ENCODE peak calls at places on chromosomes 16 and 17, in seven cellular contexts. One of them, this sample, is unnamed.

GRCh38 chr17:62966426-62967110 is 533 bp downstream of the TANC2 start:
- DNase-seq in fibroblast of lung: peak; percentile 23
- DNase-seq in CD4-positive, alpha-beta memory T cell: no peak
- DNase-seq in small intestine: no peak
- DNase-seq in gastrocnemius medialis: no peak
- DNase-seq in lower lobe of right lung: peak; percentile 80
- DNase-seq in A549: peak; percentile 54
- DNase-seq in this sample: no peak

GRCh38 chr17:80780381-80781187 is 211.1 kb upstream of the CHMP6 start:
- DNase-seq in fibroblast of lung: no peak
- DNase-seq in CD4-positive, alpha-beta memory T cell: no peak
- DNase-seq in small intestine: no peak
- DNase-seq in gastrocnemius medialis: no peak
- DNase-seq in lower lobe of right lung: no peak
- DNase-seq in A549: no peak
- DNase-seq in this sample: no peak

GRCh38 chr16:13856811-13857511 is 63.0 kb upstream of the ERCC4 start:
- DNase-seq in fibroblast of lung: no peak
- DNase-seq in CD4-positive, alpha-beta memory T cell: no peak
- DNase-seq in small intestine: no peak
- DNase-seq in gastrocnemius medialis: no peak
- DNase-seq in lower lobe of right lung: no peak
- DNase-seq in A549: no peak
- DNase-seq in this sample: no peak

GRCh38 chr16:11353158-11353557 is 7.9 kb downstream of the RMI2 start:
- DNase-seq in fibroblast of lung: no peak
- DNase-seq in CD4-positive, alpha-beta memory T cell: no peak
- DNase-seq in small intestine: no peak
- DNase-seq in gastrocnemius medialis: no peak
- DNase-seq in lower lobe of right lung: no peak
- DNase-seq in A549: no peak
- DNase-seq in this sample: no peak

GRCh38 chr17:78838574-78839005 is 2.0 kb downstream of the USP36 start:
- DNase-seq in fibroblast of lung: no peak
- DNase-seq in CD4-positive, alpha-beta memory T cell: no peak
- DNase-seq in small intestine: peak; percentile 29
- DNase-seq in gastrocnemius medialis: no peak
- DNase-seq in lower lobe of right lung: peak; percentile 62
- DNase-seq in A549: no peak
- DNase-seq in this sample: no peak

GRCh38 chr17:50350733-50351132 is 4.8 kb downstream of the XYLT2 start:
- DNase-seq in fibroblast of lung: no peak
- DNase-seq in CD4-positive, alpha-beta memory T cell: no peak
- DNase-seq in small intestine: no peak
- DNase-seq in gastrocnemius medialis: no peak
- DNase-seq in lower lobe of right lung: no peak
- DNase-seq in A549: no peak
- DNase-seq in this sample: no peak

GRCh38 chr17:46192211-46192483 is 1.1 kb downstream of the KANSL1 start:
- DNase-seq in fibroblast of lung: no peak
- DNase-seq in CD4-positive, alpha-beta memory T cell: no peak
- DNase-seq in small intestine: no peak
- DNase-seq in gastrocnemius medialis: no peak
- DNase-seq in lower lobe of right lung: no peak
- DNase-seq in A549: no peak
- DNase-seq in this sample: no peak

GRCh38 chr16:67404740-67405226 is 11.5 kb upstream of the TPPP3 start:
- DNase-seq in fibroblast of lung: no peak
- DNase-seq in CD4-positive, alpha-beta memory T cell: no peak
- DNase-seq in small intestine: peak; percentile 95
- DNase-seq in gastrocnemius medialis: no peak
- DNase-seq in lower lobe of right lung: peak; percentile 68
- DNase-seq in A549: no peak
- DNase-seq in this sample: no peak

GRCh38 chr17:49645654-49646053 is 32.2 kb downstream of the SPOP start:
- DNase-seq in fibroblast of lung: no peak
- DNase-seq in CD4-positive, alpha-beta memory T cell: no peak
- DNase-seq in small intestine: no peak
- DNase-seq in gastrocnemius medialis: no peak
- DNase-seq in lower lobe of right lung: no peak
- DNase-seq in A549: no peak
- DNase-seq in this sample: no peak

GRCh38 chr16:82882249-82882648 is 255.5 kb downstream of the CDH13 start:
- DNase-seq in fibroblast of lung: no peak
- DNase-seq in CD4-positive, alpha-beta memory T cell: no peak
- DNase-seq in small intestine: no peak
- DNase-seq in gastrocnemius medialis: peak; percentile 22
- DNase-seq in lower lobe of right lung: no peak
- DNase-seq in A549: no peak
- DNase-seq in this sample: peak; percentile 66

GRCh38 chr17:49787932-49788442 is 494 bp upstream of the KAT7 start:
- DNase-seq in fibroblast of lung: peak; percentile 25
- DNase-seq in CD4-positive, alpha-beta memory T cell: no peak
- DNase-seq in small intestine: no peak
- DNase-seq in gastrocnemius medialis: no peak
- DNase-seq in lower lobe of right lung: no peak
- DNase-seq in A549: no peak
- DNase-seq in this sample: no peak

GRCh38 chr17:29560306-29560705 is 6.5 kb downstream of the ABHD15 start:
- DNase-seq in fibroblast of lung: no peak
- DNase-seq in CD4-positive, alpha-beta memory T cell: no peak
- DNase-seq in small intestine: no peak
- DNase-seq in gastrocnemius medialis: peak; percentile 11
- DNase-seq in lower lobe of right lung: no peak
- DNase-seq in A549: no peak
- DNase-seq in this sample: no peak
- H3K4me1 ChIP-seq in fibroblast of lung: no peaks in the 10 kb centered on the region
- H3K4me1 ChIP-seq in CD4-positive, alpha-beta memory T cell: peaks cover 35% of the 10 kb centered on the region
- H3K4me1 ChIP-seq in small intestine: peaks cover 2% of the 10 kb centered on the region
- H3K4me1 ChIP-seq in gastrocnemius medialis: no peaks in the 10 kb centered on the region
- H3K4me1 ChIP-seq in lower lobe of right lung: peaks cover 58% of the 10 kb centered on the region
- H3K4me1 ChIP-seq in A549: peaks cover 37% of the 10 kb centered on the region
- H3K4me1 ChIP-seq in this sample: peaks cover 11% of the 10 kb centered on the region

GRCh38 chr17:39781028-39781800 is 43.5 kb downstream of the GRB7 start:
- DNase-seq in fibroblast of lung: no peak
- DNase-seq in CD4-positive, alpha-beta memory T cell: no peak
- DNase-seq in small intestine: no peak
- DNase-seq in gastrocnemius medialis: no peak
- DNase-seq in lower lobe of right lung: no peak
- DNase-seq in A549: no peak
- DNase-seq in this sample: no peak

GRCh38 chr17:39787038-39787437 is 49.3 kb downstream of the GRB7 start:
- DNase-seq in fibroblast of lung: no peak
- DNase-seq in CD4-positive, alpha-beta memory T cell: no peak
- DNase-seq in small intestine: no peak
- DNase-seq in gastrocnemius medialis: no peak
- DNase-seq in lower lobe of right lung: no peak
- DNase-seq in A549: no peak
- DNase-seq in this sample: no peak

GRCh38 chr17:39782980-39783379 is 45.2 kb downstream of the GRB7 start:
- DNase-seq in fibroblast of lung: no peak
- DNase-seq in CD4-positive, alpha-beta memory T cell: no peak
- DNase-seq in small intestine: no peak
- DNase-seq in gastrocnemius medialis: no peak
- DNase-seq in lower lobe of right lung: no peak
- DNase-seq in A549: no peak
- DNase-seq in this sample: no peak

GRCh38 chr17:39781814-39782213 is 44.1 kb downstream of the GRB7 start:
- DNase-seq in fibroblast of lung: no peak
- DNase-seq in CD4-positive, alpha-beta memory T cell: no peak
- DNase-seq in small intestine: no peak
- DNase-seq in gastrocnemius medialis: no peak
- DNase-seq in lower lobe of right lung: no peak
- DNase-seq in A549: no peak
- DNase-seq in this sample: no peak

GRCh38 chr17:39782481-39782880 is 44.7 kb downstream of the GRB7 start:
- DNase-seq in fibroblast of lung: peak; percentile 64
- DNase-seq in CD4-positive, alpha-beta memory T cell: no peak
- DNase-seq in small intestine: peak; percentile 59
- DNase-seq in gastrocnemius medialis: no peak
- DNase-seq in lower lobe of right lung: no peak
- DNase-seq in A549: no peak
- DNase-seq in this sample: no peak
- H3K4me1 ChIP-seq in fibroblast of lung: no peaks in the 10 kb centered on the region
- H3K4me1 ChIP-seq in CD4-positive, alpha-beta memory T cell: peaks cover 87% of the 10 kb centered on the region
- H3K4me1 ChIP-seq in small intestine: no peaks in the 10 kb centered on the region
- H3K4me1 ChIP-seq in gastrocnemius medialis: no peaks in the 10 kb centered on the region
- H3K4me1 ChIP-seq in lower lobe of right lung: peaks cover 15% of the 10 kb centered on the region
- H3K4me1 ChIP-seq in A549: no peaks in the 10 kb centered on the region
- H3K4me1 ChIP-seq in this sample: no peaks in the 10 kb centered on the region

DNA sequence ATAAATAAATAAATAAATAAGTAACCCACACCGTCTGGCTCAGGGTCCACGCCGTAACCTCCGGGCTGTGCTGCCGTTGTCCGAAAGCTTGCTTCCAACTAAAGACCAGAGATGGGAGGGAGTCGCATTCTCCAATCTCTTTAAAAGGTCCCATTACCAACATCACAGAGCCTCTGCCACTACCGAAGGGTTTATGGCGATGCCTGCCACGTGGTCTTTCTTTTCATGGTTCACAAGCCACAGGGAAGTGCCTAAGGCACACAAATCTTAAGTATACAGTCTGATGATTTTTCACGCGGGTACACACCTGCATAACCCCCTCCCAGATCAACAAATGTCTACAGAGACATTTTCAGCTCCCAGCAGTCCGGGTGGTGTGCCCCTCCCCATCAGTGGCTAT is 1.4 kb downstream of the COTL1 start:
- DNase-seq in fibroblast of lung: no peak
- DNase-seq in CD4-positive, alpha-beta memory T cell: no peak
- DNase-seq in small intestine: peak; percentile 60
- DNase-seq in gastrocnemius medialis: no peak
- DNase-seq in lower lobe of right lung: no peak
- DNase-seq in A549: no peak
- DNase-seq in this sample: no peak
- H3K4me1 ChIP-seq in fibroblast of lung: peaks cover 24% of the 10 kb centered on the region
- H3K4me1 ChIP-seq in CD4-positive, alpha-beta memory T cell: peaks cover 53% of the 10 kb centered on the region
- H3K4me1 ChIP-seq in small intestine: no peaks in the 10 kb centered on the region
- H3K4me1 ChIP-seq in gastrocnemius medialis: peaks cover 12% of the 10 kb centered on the region
- H3K4me1 ChIP-seq in lower lobe of right lung: peaks cover 53% of the 10 kb centered on the region
- H3K4me1 ChIP-seq in A549: peaks cover 44% of the 10 kb centered on the region
- H3K4me1 ChIP-seq in this sample: peaks cover 56% of the 10 kb centered on the region

GRCh38 chr17:77088455-77089117 is 52.2 kb upstream of the SEC14L1 start:
- DNase-seq in fibroblast of lung: peak; percentile 98
- DNase-seq in CD4-positive, alpha-beta memory T cell: peak; percentile 85
- DNase-seq in small intestine: peak; percentile 94
- DNase-seq in gastrocnemius medialis: peak; percentile 89
- DNase-seq in lower lobe of right lung: peak; percentile 93
- DNase-seq in A549: peak; percentile 99
- DNase-seq in this sample: peak; percentile 98
- H3K4me1 ChIP-seq in fibroblast of lung: peaks cover 3% of the 10 kb centered on the region
- H3K4me1 ChIP-seq in CD4-positive, alpha-beta memory T cell: peaks cover 35% of the 10 kb centered on the region
- H3K4me1 ChIP-seq in small intestine: peaks cover 4% of the 10 kb centered on the region
- H3K4me1 ChIP-seq in gastrocnemius medialis: peaks cover 32% of the 10 kb centered on the region
- H3K4me1 ChIP-seq in lower lobe of right lung: peaks cover 58% of the 10 kb centered on the region
- H3K4me1 ChIP-seq in A549: peaks cover 28% of the 10 kb centered on the region
- H3K4me1 ChIP-seq in this sample: peaks cover 26% of the 10 kb centered on the region

GRCh38 chr16:85751665-85752501 is 987 bp upstream of the C16orf74 start:
- DNase-seq in fibroblast of lung: no peak
- DNase-seq in CD4-positive, alpha-beta memory T cell: no peak
- DNase-seq in small intestine: no peak
- DNase-seq in gastrocnemius medialis: no peak
- DNase-seq in lower lobe of right lung: no peak
- DNase-seq in A549: no peak
- DNase-seq in this sample: no peak

GRCh38 chr16:85753976-85754375 is 3.1 kb upstream of the C16orf74 start:
- DNase-seq in fibroblast of lung: no peak
- DNase-seq in CD4-positive, alpha-beta memory T cell: no peak
- DNase-seq in small intestine: peak; percentile 28
- DNase-seq in gastrocnemius medialis: no peak
- DNase-seq in lower lobe of right lung: no peak
- DNase-seq in A549: no peak
- DNase-seq in this sample: no peak

GRCh38 chr16:85753559-85753958 is 2.7 kb upstream of the C16orf74 start:
- DNase-seq in fibroblast of lung: no peak
- DNase-seq in CD4-positive, alpha-beta memory T cell: no peak
- DNase-seq in small intestine: peak; percentile 27
- DNase-seq in gastrocnemius medialis: no peak
- DNase-seq in lower lobe of right lung: no peak
- DNase-seq in A549: no peak
- DNase-seq in this sample: no peak

GRCh38 chr16:85754403-85754802 is 3.5 kb upstream of the C16orf74 start:
- DNase-seq in fibroblast of lung: no peak
- DNase-seq in CD4-positive, alpha-beta memory T cell: no peak
- DNase-seq in small intestine: no peak
- DNase-seq in gastrocnemius medialis: no peak
- DNase-seq in lower lobe of right lung: no peak
- DNase-seq in A549: no peak
- DNase-seq in this sample: no peak

GRCh38 chr16:85752511-85753420 is 1.9 kb upstream of the C16orf74 start:
- DNase-seq in fibroblast of lung: peak; percentile 25
- DNase-seq in CD4-positive, alpha-beta memory T cell: no peak
- DNase-seq in small intestine: peak; percentile 32
- DNase-seq in gastrocnemius medialis: no peak
- DNase-seq in lower lobe of right lung: no peak
- DNase-seq in A549: no peak
- DNase-seq in this sample: no peak
- H3K4me1 ChIP-seq in fibroblast of lung: peaks cover 23% of the 10 kb centered on the region
- H3K4me1 ChIP-seq in CD4-positive, alpha-beta memory T cell: no peaks in the 10 kb centered on the region
- H3K4me1 ChIP-seq in small intestine: no peaks in the 10 kb centered on the region
- H3K4me1 ChIP-seq in gastrocnemius medialis: peaks cover 7% of the 10 kb centered on the region
- H3K4me1 ChIP-seq in lower lobe of right lung: peaks cover 25% of the 10 kb centered on the region
- H3K4me1 ChIP-seq in A549: peaks cover 19% of the 10 kb centered on the region
- H3K4me1 ChIP-seq in this sample: peaks cover 23% of the 10 kb centered on the region

DNA sequence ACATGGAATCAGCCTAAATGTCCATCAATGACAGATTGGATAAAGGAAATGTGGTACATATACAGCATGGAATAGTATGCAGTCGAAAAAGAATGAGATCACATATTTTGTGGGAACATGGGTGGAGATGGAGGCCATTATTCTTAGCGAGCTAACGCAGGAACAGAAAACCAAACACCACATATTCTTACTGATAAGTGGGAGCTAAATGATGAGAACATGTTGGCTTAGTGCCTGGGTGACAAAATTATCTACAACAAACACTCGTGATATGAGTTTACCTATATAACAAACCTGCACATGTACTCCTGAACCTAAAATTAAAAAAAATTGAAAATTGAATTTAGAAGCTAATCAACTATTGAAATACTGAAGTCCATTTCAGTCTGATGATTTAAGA is 6.1 kb downstream of the ANKS4B start:
- DNase-seq in fibroblast of lung: no peak
- DNase-seq in CD4-positive, alpha-beta memory T cell: no peak
- DNase-seq in small intestine: no peak
- DNase-seq in gastrocnemius medialis: no peak
- DNase-seq in lower lobe of right lung: no peak
- DNase-seq in A549: no peak
- DNase-seq in this sample: no peak
- H3K4me1 ChIP-seq in fibroblast of lung: no peaks in the 10 kb centered on the region
- H3K4me1 ChIP-seq in CD4-positive, alpha-beta memory T cell: no peaks in the 10 kb centered on the region
- H3K4me1 ChIP-seq in small intestine: no peaks in the 10 kb centered on the region
- H3K4me1 ChIP-seq in gastrocnemius medialis: no peaks in the 10 kb centered on the region
- H3K4me1 ChIP-seq in lower lobe of right lung: no peaks in the 10 kb centered on the region
- H3K4me1 ChIP-seq in A549: no peaks in the 10 kb centered on the region
- H3K4me1 ChIP-seq in this sample: no peaks in the 10 kb centered on the region

This sample was measured in esophagus muscularis mucosa.